ENCODE peak calls at places on chromosomes 6 and 20, in seven cellular contexts. V, R, W, C, A, K and O are unnamed samples.

GRCh38 chr20:62598761-62599194 is 43.5 kb upstream of the SLCO4A1 start:
- DNase-seq in V (no peak), R (no peak), W (no peak), C (no peak), A (no peak), K (no peak), O (no peak)

GRCh38 chr6:101830501-101831031 is 437.1 kb downstream of the GRIK2 start:
- DNase-seq in V (no peak), R (no peak), W (peak; percentile 24), C (no peak), A (no peak), K (no peak), O (no peak)

GRCh38 chr6:42777126-42777822 is 4.6 kb upstream of the BICRAL start:
- DNase-seq in V (no peak), R (no peak), W (peak; percentile 73), C (no peak), A (no peak), K (no peak), O (no peak)

GRCh38 chr20:63032861-63033634 is 26.3 kb upstream of the BHLHE23 start:
- DNase-seq in V (peak; percentile 31), R (no peak), W (no peak), C (no peak), A (peak; percentile 40), K (no peak), O (no peak)

GRCh38 chr6:138331444-138331843 is 46.3 kb upstream of the SMIM28 start:
- DNase-seq in V (no peak), R (no peak), W (no peak), C (no peak), A (no peak), K (no peak), O (no peak)

GRCh38 chr6:52746213-52746612 is 17.1 kb downstream of the GSTA2 start:
- DNase-seq in V (no peak), R (no peak), W (no peak), C (no peak), A (no peak), K (no peak), O (no peak)

GRCh38 chr20:24692429-24693190 is 223.2 kb downstream of the SYNDIG1 start:
- DNase-seq in V (no peak), R (no peak), W (no peak), C (no peak), A (peak; percentile 55), K (no peak), O (no peak)

GRCh38 chr6:34606477-34607130 is 50.5 kb upstream of the SPDEF start:
- DNase-seq in V (no peak), R (no peak), W (no peak), C (no peak), A (no peak), K (no peak), O (no peak)

GRCh38 chr6:53581161-53581560 is 36.3 kb upstream of the GCLC start:
- DNase-seq in V (no peak), R (no peak), W (peak; percentile 74), C (no peak), A (no peak), K (peak; percentile 46), O (no peak)

GRCh38 chr20:34029415-34029814 is 35.7 kb downstream of the RALY start:
- DNase-seq in V (no peak), R (no peak), W (no peak), C (no peak), A (no peak), K (no peak), O (no peak)

GRCh38 chr6:134937426-134937825 is 12.5 kb downstream of the ALDH8A1 start:
- DNase-seq in V (no peak), R (no peak), W (peak; percentile 22), C (no peak), A (no peak), K (no peak), O (no peak)

GRCh38 chr6:35948725-35949124 is 27.8 kb upstream of the SRPK1 start:
- DNase-seq in V (no peak), R (no peak), W (peak; percentile 12), C (no peak), A (no peak), K (no peak), O (no peak)

GRCh38 chr20:22577515-22578220 is 6.7 kb downstream of the FOXA2 start:
- DNase-seq in V (no peak), R (no peak), W (no peak), C (no peak), A (no peak), K (no peak), O (no peak)

GRCh38 chr20:22579711-22580697 is 4.4 kb downstream of the FOXA2 start:
- DNase-seq in V (no peak), R (no peak), W (no peak), C (no peak), A (no peak), K (no peak), O (no peak)

GRCh38 chr20:22576733-22577514 is 7.4 kb downstream of the FOXA2 start:
- DNase-seq in V (no peak), R (no peak), W (no peak), C (no peak), A (no peak), K (no peak), O (no peak)

GRCh38 chr20:22579119-22579427 is 5.3 kb downstream of the FOXA2 start:
- DNase-seq in V (no peak), R (no peak), W (no peak), C (no peak), A (no peak), K (no peak), O (no peak)

DNA sequence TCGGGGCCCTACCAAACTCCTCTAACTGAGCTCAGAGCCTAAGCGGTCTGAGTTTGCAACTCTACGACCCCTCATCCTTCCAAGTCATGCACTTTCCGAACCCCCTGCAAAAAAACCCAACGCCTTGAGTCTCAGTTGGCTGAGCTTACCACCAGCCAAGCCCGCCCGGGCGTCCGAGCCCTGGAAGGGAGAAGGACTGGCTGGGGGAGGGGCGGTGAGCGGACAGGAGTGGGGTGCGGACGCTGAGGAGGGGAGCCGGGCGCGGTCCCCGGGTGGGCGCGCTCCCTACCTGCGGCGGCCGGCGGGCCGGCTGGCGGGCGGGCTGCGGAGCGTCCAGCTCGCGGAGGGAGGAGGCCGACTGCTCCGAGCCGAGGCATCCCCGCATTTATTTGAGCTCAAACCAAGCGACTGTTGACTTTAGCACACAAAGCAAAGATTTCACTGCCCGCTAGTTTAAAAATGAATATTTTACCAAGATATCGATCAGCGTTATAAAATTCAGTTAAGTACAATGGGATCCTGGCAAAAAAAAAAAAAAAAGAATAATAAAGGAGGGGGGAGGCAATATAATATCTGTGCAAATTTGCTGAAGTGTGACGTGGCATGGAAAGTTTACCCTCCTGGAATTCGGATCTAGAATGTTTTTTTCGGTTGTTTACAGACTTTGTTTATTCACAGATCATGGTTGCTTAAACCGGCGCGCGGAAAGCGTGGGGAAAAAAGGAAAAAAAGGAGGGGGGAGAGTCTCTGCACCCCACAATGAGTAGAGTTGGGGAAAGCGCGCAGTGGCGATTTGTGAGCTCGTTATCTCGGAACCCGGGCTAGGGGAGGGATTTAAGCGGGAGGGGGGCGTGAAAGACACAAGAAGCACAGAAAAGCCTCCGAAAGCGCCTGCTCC is 5.9 kb downstream of the FOXA2 start:
- DNase-seq in V (peak; percentile 16), R (no peak), W (no peak), C (no peak), A (no peak), K (no peak), O (no peak)
- H3K4me3 ChIP-seq in V (no peak overlapping the region), R (no peak overlapping the region), W (no peak overlapping the region), C (no peak overlapping the region), A (no peak overlapping the region), K (no peak overlapping the region), O (no peak overlapping the region)

GRCh38 chr6:104344223-104344622 is 515.5 kb downstream of the HACE1 start:
- DNase-seq in V (no peak), R (no peak), W (no peak), C (no peak), A (no peak), K (no peak), O (no peak)

DNA sequence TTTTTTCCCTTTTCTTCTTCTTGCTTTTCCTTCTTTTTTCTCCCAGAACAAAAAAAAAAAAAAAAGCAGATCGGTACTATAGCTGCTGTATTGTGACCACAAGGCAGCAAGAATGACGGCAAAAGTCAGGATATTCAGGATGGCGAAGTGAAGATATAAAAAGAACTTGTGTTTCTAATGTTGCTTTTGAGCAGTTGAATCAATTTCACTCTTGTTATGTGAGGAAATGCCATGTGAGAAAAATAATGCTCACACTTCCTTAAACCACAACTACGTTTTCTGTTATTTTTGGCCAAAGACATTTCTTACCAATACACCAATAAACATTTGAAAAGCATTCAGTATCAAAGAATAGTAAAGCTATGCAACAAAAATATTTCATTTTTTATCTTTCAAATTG is 510.5 kb downstream of the HACE1 start:
- DNase-seq in V (no peak), R (no peak), W (no peak), C (no peak), A (no peak), K (no peak), O (no peak)
- H3K4me1 ChIP-seq in V (no peaks in the 10 kb centered on the region), R (no peaks in the 10 kb centered on the region), W (no peaks in the 10 kb centered on the region), C (no peaks in the 10 kb centered on the region), A (no peaks in the 10 kb centered on the region), K (no peaks in the 10 kb centered on the region), O (no peaks in the 10 kb centered on the region)

DNA sequence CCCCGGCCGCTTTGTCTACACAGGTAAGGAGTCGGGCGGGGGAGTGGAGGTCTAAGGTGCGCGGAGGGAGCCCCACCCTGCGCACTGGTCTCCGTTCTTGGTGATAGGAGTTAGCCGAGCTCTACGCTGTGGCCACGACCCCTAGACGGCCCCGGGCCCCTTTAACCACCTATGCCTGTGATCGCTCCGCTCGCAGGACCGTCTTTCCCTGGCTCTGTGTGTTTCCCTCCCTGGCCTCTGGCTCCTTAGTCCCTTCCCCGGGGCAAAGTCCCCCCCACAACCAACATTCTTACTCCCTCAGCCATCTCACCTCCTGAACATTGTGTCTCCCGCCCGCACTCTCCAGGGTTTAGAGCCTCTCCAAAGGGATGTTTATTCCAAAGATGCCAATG is 50.5 kb downstream of the CPXM1 start:
- DNase-seq in V (no peak), R (no peak), W (no peak), C (no peak), A (no peak), K (no peak), O (no peak)
- H3K27me3 ChIP-seq in V (peaks cover 100% of the 10 kb centered on the region), R (no peaks in the 10 kb centered on the region), W (peaks cover 56% of the 10 kb centered on the region), C (peaks cover 4% of the 10 kb centered on the region), A (no peaks in the 10 kb centered on the region), K (no peaks in the 10 kb centered on the region), O (peaks cover 56% of the 10 kb centered on the region)

GRCh38 chr6:104603108-104603745 is 256.5 kb downstream of the HACE1 start:
- DNase-seq in V (peak; percentile 13), R (no peak), W (no peak), C (no peak), A (no peak), K (no peak), O (no peak)
- H3K4me3 ChIP-seq in V (no peak overlapping the region), R (no peak overlapping the region), W (no peak overlapping the region), C (no peak overlapping the region), A (no peak overlapping the region), K (no peak overlapping the region), O (no peak overlapping the region)